ENCODE peak calls at places on chromosomes 13 and 19, in seven cellular contexts. One of them, this sample, is unnamed.

GRCh38 chr13:45297456-45298205 is 43.4 kb downstream of the TPT1 start:
- DNase-seq in kidney tubule cell: no peak
- DNase-seq in lower leg skin: peak; percentile 53
- DNase-seq in effector CD4-positive, alpha-beta T cell: no peak
- DNase-seq in NCI-H1694: no peak
- DNase-seq in skeletal muscle cell: no peak
- DNase-seq in glomerular endothelial cell: no peak
- DNase-seq in this sample: no peak

GRCh38 chr13:96934889-96935490 is 59.3 kb downstream of the OXGR1 start:
- DNase-seq in glomerular endothelial cell: no peak
- DNase-seq in kidney tubule cell: no peak
- DNase-seq in effector CD4-positive, alpha-beta T cell: no peak
- DNase-seq in NCI-H1694: no peak
- DNase-seq in skeletal muscle cell: no peak
- DNase-seq in lower leg skin: no peak
- DNase-seq in this sample: no peak

GRCh38 chr19:14475251-14476073 is at the start of gene PTGER1:
- DNase-seq in glomerular endothelial cell: no peak
- DNase-seq in effector CD4-positive, alpha-beta T cell: no peak
- DNase-seq in NCI-H1694: no peak
- DNase-seq in kidney tubule cell: peak; percentile 82
- DNase-seq in skeletal muscle cell: no peak
- DNase-seq in lower leg skin: no peak
- DNase-seq in this sample: no peak

GRCh38 chr13:45143346-45143751 is 23.0 kb downstream of the GTF2F2 start:
- DNase-seq in kidney tubule cell: no peak
- DNase-seq in skeletal muscle cell: no peak
- DNase-seq in NCI-H1694: no peak
- DNase-seq in effector CD4-positive, alpha-beta T cell: no peak
- DNase-seq in lower leg skin: no peak
- DNase-seq in glomerular endothelial cell: no peak
- DNase-seq in this sample: no peak

GRCh38 chr13:42991892-42992584 is at the start of gene EPSTI1:
- DNase-seq in kidney tubule cell: peak; percentile 75
- DNase-seq in glomerular endothelial cell: peak; percentile 27
- DNase-seq in lower leg skin: peak; percentile 92
- DNase-seq in NCI-H1694: no peak
- DNase-seq in effector CD4-positive, alpha-beta T cell: peak; percentile 53
- DNase-seq in skeletal muscle cell: no peak
- DNase-seq in this sample: no peak

GRCh38 chr13:46961719-46962118 is 64.9 kb upstream of the HTR2A start:
- DNase-seq in effector CD4-positive, alpha-beta T cell: no peak
- DNase-seq in NCI-H1694: no peak
- DNase-seq in lower leg skin: no peak
- DNase-seq in kidney tubule cell: peak; percentile 78
- DNase-seq in skeletal muscle cell: peak; percentile 72
- DNase-seq in glomerular endothelial cell: no peak
- DNase-seq in this sample: peak; percentile 67

GRCh38 chr13:46296920-46297319 is 85.2 kb downstream of the LRRC63 start:
- DNase-seq in effector CD4-positive, alpha-beta T cell: no peak
- DNase-seq in skeletal muscle cell: peak; percentile 98
- DNase-seq in kidney tubule cell: peak; percentile 62
- DNase-seq in lower leg skin: no peak
- DNase-seq in glomerular endothelial cell: peak; percentile 48
- DNase-seq in NCI-H1694: no peak
- DNase-seq in this sample: peak; percentile 49

GRCh38 chr13:104414771-104415170 is 1348.6 kb upstream of the SLC10A2 start:
- DNase-seq in skeletal muscle cell: no peak
- DNase-seq in effector CD4-positive, alpha-beta T cell: no peak
- DNase-seq in glomerular endothelial cell: no peak
- DNase-seq in kidney tubule cell: peak; percentile 41
- DNase-seq in lower leg skin: no peak
- DNase-seq in NCI-H1694: no peak
- DNase-seq in this sample: no peak

GRCh38 chr19:49799271-49799797 is 13.8 kb downstream of the FUZ start:
- DNase-seq in skeletal muscle cell: no peak
- DNase-seq in kidney tubule cell: no peak
- DNase-seq in NCI-H1694: no peak
- DNase-seq in lower leg skin: no peak
- DNase-seq in glomerular endothelial cell: no peak
- DNase-seq in effector CD4-positive, alpha-beta T cell: no peak
- DNase-seq in this sample: no peak

GRCh38 chr13:65240773-65241172 is 1989.4 kb downstream of the PCDH9 start:
- DNase-seq in NCI-H1694: no peak
- DNase-seq in kidney tubule cell: no peak
- DNase-seq in glomerular endothelial cell: no peak
- DNase-seq in skeletal muscle cell: no peak
- DNase-seq in effector CD4-positive, alpha-beta T cell: no peak
- DNase-seq in lower leg skin: no peak
- DNase-seq in this sample: no peak